ENCODE peak calls at places on chromosomes 13 and 19, in seven cellular contexts. G is dermis microvascular lymphatic vessel endothelial cell; B is stimulated activated CD8-positive, alpha-beta memory T cell treated with anti-CD3 and anti-CD28 coated beads, Interleukin-15, amount 100 ng/mL, for 1 hour; R is activated CD4-positive, alpha-beta T cell treated with anti-CD3 and anti-CD28 coated beads, Interleukin-2, amount 10 ng/mL, durations not matched to agents 24 days and 14 days; Y is uterus; S is H54; D is A549. C is an unnamed sample.

GRCh38 chr19:39419003-39419402 is 6.5 kb downstream of the PLEKHG2 start:
- DNase-seq in G (no peak), B (no peak), R (no peak), Y (no peak), S (no peak), D (no peak), C (no peak)

GRCh38 chr13:44906758-44907157 is 82.5 kb downstream of the NUFIP1 start:
- DNase-seq in G (no peak), B (no peak), R (no peak), Y (peak; percentile 62), S (no peak), D (no peak), C (no peak)

GRCh38 chr19:38729653-38730469 is 14.4 kb downstream of the CAPN12 start:
- DNase-seq in G (no peak), B (peak; percentile 56), R (peak; percentile 94), Y (peak; percentile 63), S (peak; percentile 66), D (peak; percentile 89), C (peak; percentile 75)

GRCh38 chr13:73722120-73722519 is 412.1 kb downstream of the KLF12 start:
- DNase-seq in G (no peak), B (no peak), R (no peak), Y (no peak), S (peak; percentile 16), D (peak; percentile 21), C (peak; percentile 18)

GRCh38 chr13:73372691-73373627 is 314.2 kb downstream of the KLF5 start:
- DNase-seq in G (no peak), B (no peak), R (no peak), Y (no peak), S (no peak), D (no peak), C (no peak)

GRCh38 chr13:100382787-100383186 is 205.8 kb downstream of the GGACT start:
- DNase-seq in G (no peak), B (no peak), R (no peak), Y (no peak), S (no peak), D (no peak), C (peak; percentile 37)

GRCh38 chr19:55563261-55563690 is 17.4 kb downstream of the ZNF579 start:
- DNase-seq in G (no peak), B (no peak), R (no peak), Y (peak; percentile 69), S (no peak), D (no peak), C (no peak)

GRCh38 chr19:48506138-48506733 is 5.4 kb downstream of the LMTK3 start:
- DNase-seq in G (no peak), B (no peak), R (peak; percentile 76), Y (no peak), S (no peak), D (peak; percentile 84), C (peak; percentile 64)

GRCh38 chr13:78398743-78399410 is 204.5 kb downstream of the POU4F1 start:
- DNase-seq in G (no peak), B (no peak), R (no peak), Y (no peak), S (no peak), D (no peak), C (no peak)

GRCh38 chr13:110279684-110280083 is 27.3 kb downstream of the COL4A1 start:
- DNase-seq in G (no peak), B (no peak), R (no peak), Y (no peak), S (no peak), D (no peak), C (no peak)

GRCh38 chr13:29448124-29448685 is 147.3 kb downstream of the SLC7A1 start:
- DNase-seq in G (no peak), B (no peak), R (no peak), Y (no peak), S (no peak), D (no peak), C (no peak)

GRCh38 chr13:53782400-53783030 is 753.9 kb downstream of the OLFM4 start:
- DNase-seq in G (peak; percentile 16), B (no peak), R (peak; percentile 65), Y (no peak), S (peak; percentile 6), D (peak; percentile 35), C (peak; percentile 42)

GRCh38 chr13:37349916-37350315 is 244.5 kb upstream of the CSNK1A1L start:
- DNase-seq in G (no peak), B (no peak), R (no peak), Y (no peak), S (no peak), D (no peak), C (no peak)

GRCh38 chr19:3593156-3593555 is 7.9 kb downstream of the GIPC3 start:
- DNase-seq in G (no peak), B (no peak), R (no peak), Y (no peak), S (no peak), D (no peak), C (no peak)

C was measured in lung microvascular endothelial cell.